ENCODE peak calls at places on chromosome 9, in seven cellular contexts. C is HFFc6; F is activated T-cell treated with anti-CD3 and anti-CD28 coated beads, Interleukin-2, amount 50 U/mL, for 72 hours; K is GM13977; V is left cardiac atrium; N is substantia nigra; D is SK-MEL-5. L is an unnamed sample.

GRCh38 chr9:34428325-34428958 is 29.9 kb downstream of the FAM219A start:
- DNase-seq in C (no peak), F (no peak), K (no peak), V (no peak), N (no peak), D (no peak), L (no peak)

GRCh38 chr9:37465249-37466036 is at the start of gene ZBTB5:
- DNase-seq in C (peak; percentile 100), F (peak; percentile 98), K (peak; percentile 96), V (peak; percentile 99), N (peak; percentile 99), D (peak; percentile 98), L (peak; percentile 95)

GRCh38 chr9:112384690-112385089 is 4.8 kb downstream of the HSDL2 start:
- DNase-seq in C (no peak), F (no peak), K (no peak), V (no peak), N (no peak), D (no peak), L (no peak)

GRCh38 chr9:6034954-6035353 is 19.5 kb upstream of the RANBP6 start:
- DNase-seq in C (no peak), F (peak; percentile 19), K (no peak), V (no peak), N (no peak), D (no peak), L (no peak)

GRCh38 chr9:27407966-27408365 is 111.0 kb upstream of the EQTN start:
- DNase-seq in C (peak; percentile 13), F (no peak), K (no peak), V (no peak), N (no peak), D (no peak), L (no peak)

GRCh38 chr9:113705938-113706519 is 170.1 kb upstream of the ZNF618 start:
- DNase-seq in C (no peak), F (no peak), K (no peak), V (no peak), N (no peak), D (no peak), L (no peak)

GRCh38 chr9:24245988-24246387 is 299.7 kb downstream of the IZUMO3 start:
- DNase-seq in C (peak; percentile 4), F (no peak), K (no peak), V (no peak), N (no peak), D (no peak), L (no peak)

GRCh38 chr9:114367823-114368609 is 19.8 kb downstream of the AKNA start:
- DNase-seq in C (no peak), F (no peak), K (no peak), V (no peak), N (no peak), D (no peak), L (no peak)

GRCh38 chr9:114261026-114261425 is 61.9 kb upstream of the ORM1 start:
- DNase-seq in C (no peak), F (no peak), K (no peak), V (no peak), N (no peak), D (no peak), L (no peak)

GRCh38 chr9:35518981-35519679 is 29.2 kb downstream of the RUSC2 start:
- DNase-seq in C (peak; percentile 22), F (no peak), K (no peak), V (no peak), N (no peak), D (no peak), L (no peak)

GRCh38 chr9:17847908-17848307 is 269.0 kb downstream of the SH3GL2 start:
- DNase-seq in C (no peak), F (no peak), K (no peak), V (no peak), N (no peak), D (no peak), L (no peak)

GRCh38 chr9:134425815-134426214 is 99.6 kb downstream of the RXRA start:
- DNase-seq in C (no peak), F (no peak), K (no peak), V (no peak), N (no peak), D (no peak), L (no peak)

GRCh38 chr9:136522354-136523237 is 23.3 kb downstream of the NOTCH1 start:
- DNase-seq in C (no peak), F (no peak), K (no peak), V (no peak), N (no peak), D (no peak), L (no peak)

GRCh38 chr9:93011114-93011513 is 47.4 kb upstream of the SUSD3 start:
- DNase-seq in C (no peak), F (no peak), K (no peak), V (no peak), N (no peak), D (no peak), L (no peak)

GRCh38 chr9:131273791-131274673 is 2.3 kb downstream of the FAM78A start:
- DNase-seq in C (no peak), F (peak; percentile 40), K (no peak), V (no peak), N (no peak), D (no peak), L (no peak)

GRCh38 chr9:17578911-17579793 is at the start of gene SH3GL2:
- DNase-seq in C (no peak), F (peak; percentile 2), K (peak; percentile 49), V (peak; percentile 26), N (peak; percentile 7), D (no peak), L (no peak)

GRCh38 chr9:133581553-133582343 is 27.4 kb downstream of the FAM163B start:
- DNase-seq in C (no peak), F (no peak), K (no peak), V (peak; percentile 88), N (no peak), D (no peak), L (no peak)

GRCh38 chr9:136867480-136867879 is 1.4 kb upstream of the EDF1 start:
- DNase-seq in C (no peak), F (no peak), K (no peak), V (peak; percentile 14), N (no peak), D (no peak), L (no peak)

GRCh38 chr9:75148551-75148950 is 60.2 kb downstream of the OSTF1 start:
- DNase-seq in C (peak; percentile 96), F (peak; percentile 44), K (no peak), V (no peak), N (no peak), D (no peak), L (no peak)

GRCh38 chr9:112180387-112180881 is 5.3 kb upstream of the SUSD1 start:
- DNase-seq in C (no peak), F (peak; percentile 64), K (peak; percentile 66), V (no peak), N (no peak), D (no peak), L (no peak)

GRCh38 chr9:80218336-80218735 is 646.6 kb downstream of the TLE4 start:
- DNase-seq in C (no peak), F (no peak), K (no peak), V (no peak), N (no peak), D (no peak), L (no peak)

GRCh38 chr9:122058707-122059106 is 34.4 kb downstream of the TTLL11 start:
- DNase-seq in C (no peak), F (no peak), K (no peak), V (no peak), N (no peak), D (no peak), L (no peak)

GRCh38 chr9:98567540-98568233 is 141.0 kb downstream of the GABBR2 start:
- DNase-seq in C (no peak), F (no peak), K (no peak), V (no peak), N (no peak), D (no peak), L (no peak)

GRCh38 chr9:69412741-69413150 is 87.7 kb downstream of the ENTREP1 start:
- DNase-seq in C (peak; percentile 59), F (no peak), K (no peak), V (peak; percentile 83), N (peak; percentile 48), D (peak; percentile 86), L (peak; percentile 43)

GRCh38 chr9:17272510-17272909 is 137.7 kb downstream of the CNTLN start:
- DNase-seq in C (no peak), F (no peak), K (no peak), V (no peak), N (no peak), D (no peak), L (no peak)

GRCh38 chr9:126761274-126761673 is 43.6 kb upstream of the ZBTB43 start:
- DNase-seq in C (no peak), F (no peak), K (no peak), V (no peak), N (no peak), D (no peak), L (no peak)

GRCh38 chr9:138053996-138054752 is 176.6 kb downstream of the CACNA1B start:
- DNase-seq in C (no peak), F (no peak), K (no peak), V (no peak), N (no peak), D (peak; percentile 35), L (no peak)

GRCh38 chr9:134825025-134825424 is 55.6 kb upstream of the FCN2 start:
- DNase-seq in C (no peak), F (no peak), K (no peak), V (no peak), N (no peak), D (no peak), L (no peak)

GRCh38 chr9:14780251-14780650 is 57.7 kb upstream of the CER1 start:
- DNase-seq in C (no peak), F (no peak), K (no peak), V (no peak), N (no peak), D (no peak), L (no peak)

GRCh38 chr9:96574931-96575351 is 44.7 kb downstream of the CDC14B start:
- DNase-seq in C (no peak), F (no peak), K (no peak), V (no peak), N (no peak), D (peak; percentile 13), L (no peak)

GRCh38 chr9:133880851-133881634 is 111.1 kb downstream of the VAV2 start:
- DNase-seq in C (no peak), F (no peak), K (no peak), V (no peak), N (no peak), D (no peak), L (no peak)

GRCh38 chr9:137441289-137441934 is at the start of gene ENTPD8:
- DNase-seq in C (no peak), F (no peak), K (no peak), V (peak; percentile 29), N (no peak), D (peak; percentile 50), L (no peak)

GRCh38 chr9:98609646-98610045 is 99.1 kb downstream of the GABBR2 start:
- DNase-seq in C (no peak), F (no peak), K (no peak), V (no peak), N (no peak), D (no peak), L (no peak)

GRCh38 chr9:23746317-23746716 is 79.7 kb downstream of the ELAVL2 start:
- DNase-seq in C (no peak), F (no peak), K (no peak), V (no peak), N (no peak), D (no peak), L (no peak)

GRCh38 chr9:89179920-89180667 is 1.5 kb upstream of the SHC3 start:
- DNase-seq in C (peak; percentile 96), F (peak; percentile 55), K (peak; percentile 51), V (peak; percentile 92), N (peak; percentile 83), D (peak; percentile 82), L (peak; percentile 86)

GRCh38 chr9:126965541-126966428 is 51.2 kb downstream of the RALGPS1 start:
- DNase-seq in C (peak; percentile 35), F (peak; percentile 60), K (peak; percentile 63), V (peak; percentile 41), N (peak; percentile 41), D (peak; percentile 82), L (no peak)

GRCh38 chr9:127763918-127764384 is 14.5 kb downstream of the SH2D3C start:
- DNase-seq in C (no peak), F (no peak), K (no peak), V (peak; percentile 80), N (peak; percentile 30), D (peak; percentile 68), L (no peak)

GRCh38 chr9:87428659-87429058 is 69.0 kb upstream of the DAPK1 start:
- DNase-seq in C (no peak), F (no peak), K (no peak), V (no peak), N (no peak), D (no peak), L (no peak)